ENCODE peak calls at places on chromosomes 11 and 22, in four cellular contexts. M is CD4-positive, CD25-positive, alpha-beta regulatory T cell; K is iPS-NIHi11; Y is left cardiac atrium. I is an unnamed sample.

GRCh38 chr11:122248130-122248529 is 132.1 kb upstream of the BLID start:
- DNase-seq in Y (no peak), K (no peak), M (no peak), I (no peak)

GRCh38 chr11:4448995-4449394 is at the start of gene OR52K2:
- DNase-seq in Y (no peak), M (no peak), K (no peak), I (no peak)

GRCh38 chr11:47443817-47444216 is 5.1 kb downstream of the RAPSN start:
- DNase-seq in M (no peak), Y (no peak), K (no peak), I (no peak)

GRCh38 chr11:33479216-33479615 is 221.4 kb downstream of the C11orf91 start:
- DNase-seq in M (no peak), K (no peak), Y (no peak), I (no peak)

GRCh38 chr11:62889484-62890437 is 9.1 kb downstream of the SLC3A2 start:
- DNase-seq in K (no peak), M (no peak), Y (no peak), I (peak; percentile 56)

GRCh38 chr22:49856766-49857618 is 3.3 kb downstream of the ZBED4 start:
- DNase-seq in M (no peak), Y (no peak), K (no peak), I (no peak)

GRCh38 chr22:44368611-44369010 is 55.9 kb upstream of the SHISAL1 start:
- DNase-seq in Y (no peak), K (no peak), M (no peak), I (no peak)

GRCh38 chr22:50250555-50251471 is at the start of gene HDAC10:
- DNase-seq in M (peak; percentile 71), Y (peak; percentile 88), K (peak; percentile 94), I (peak; percentile 72)

GRCh38 chr22:42296381-42296853 is 26.0 kb upstream of the TCF20 start:
- DNase-seq in Y (peak; percentile 43), K (peak; percentile 51), M (no peak), I (no peak)